ENCODE peak calls at places on chromosomes 12 and 14, in ten cellular contexts. One of them, this sample, is unnamed.
A peak's percentile ranks its signal among the peaks of the same experiment; 100 is the strongest.

GRCh38 chr14:50955373-50956043 is 11.2 kb upstream of the PYGL start:
- DNase-seq in posterior vena cava: peak; percentile 94
- DNase-seq in CD8-positive, alpha-beta memory T cell: no peak
- DNase-seq in GM18507: no peak
- DNase-seq in EH: peak; percentile 98
- DNase-seq in NCI-H1105: peak; percentile 25
- DNase-seq in stromal cell of bone marrow: peak; percentile 88
- DNase-seq in left kidney: peak; percentile 55
- DNase-seq in lung: peak; percentile 54
- DNase-seq in HS-27A: peak; percentile 90
- DNase-seq in this sample: no peak

GRCh38 chr12:38385492-38385864 is 68.9 kb downstream of the ALG10B start:
- DNase-seq in lung: no peak
- DNase-seq in stromal cell of bone marrow: no peak
- DNase-seq in CD8-positive, alpha-beta memory T cell: no peak
- DNase-seq in EH: no peak
- DNase-seq in posterior vena cava: no peak
- DNase-seq in left kidney: no peak
- DNase-seq in NCI-H1105: no peak
- DNase-seq in HS-27A: no peak
- DNase-seq in GM18507: no peak
- DNase-seq in this sample: no peak

GRCh38 chr12:101838628-101839323 is 8.0 kb upstream of the GNPTAB start:
- DNase-seq in HS-27A: no peak
- DNase-seq in posterior vena cava: no peak
- DNase-seq in GM18507: no peak
- DNase-seq in stromal cell of bone marrow: no peak
- DNase-seq in NCI-H1105: no peak
- DNase-seq in lung: no peak
- DNase-seq in EH: no peak
- DNase-seq in CD8-positive, alpha-beta memory T cell: no peak
- DNase-seq in left kidney: no peak
- DNase-seq in this sample: no peak

GRCh38 chr12:107560906-107561285 is 124.7 kb upstream of the PWP1 start:
- DNase-seq in EH: no peak
- DNase-seq in lung: no peak
- DNase-seq in HS-27A: no peak
- DNase-seq in posterior vena cava: no peak
- DNase-seq in CD8-positive, alpha-beta memory T cell: no peak
- DNase-seq in GM18507: no peak
- DNase-seq in stromal cell of bone marrow: no peak
- DNase-seq in NCI-H1105: no peak
- DNase-seq in left kidney: no peak
- DNase-seq in this sample: no peak

GRCh38 chr14:81684696-81685095 is 151.0 kb upstream of the SEL1L start:
- DNase-seq in lung: no peak
- DNase-seq in EH: no peak
- DNase-seq in stromal cell of bone marrow: no peak
- DNase-seq in NCI-H1105: no peak
- DNase-seq in GM18507: no peak
- DNase-seq in left kidney: no peak
- DNase-seq in HS-27A: no peak
- DNase-seq in CD8-positive, alpha-beta memory T cell: no peak
- DNase-seq in posterior vena cava: no peak
- DNase-seq in this sample: no peak

GRCh38 chr12:116130431-116130830 is 147.1 kb downstream of the MED13L start:
- DNase-seq in lung: no peak
- DNase-seq in NCI-H1105: no peak
- DNase-seq in left kidney: no peak
- DNase-seq in EH: peak; percentile 87
- DNase-seq in GM18507: no peak
- DNase-seq in posterior vena cava: no peak
- DNase-seq in CD8-positive, alpha-beta memory T cell: no peak
- DNase-seq in stromal cell of bone marrow: no peak
- DNase-seq in HS-27A: no peak
- DNase-seq in this sample: no peak

GRCh38 chr14:37063467-37064240 is 108.8 kb downstream of the SLC25A21 start:
- DNase-seq in HS-27A: no peak
- DNase-seq in left kidney: no peak
- DNase-seq in lung: no peak
- DNase-seq in CD8-positive, alpha-beta memory T cell: no peak
- DNase-seq in NCI-H1105: no peak
- DNase-seq in stromal cell of bone marrow: no peak
- DNase-seq in posterior vena cava: no peak
- DNase-seq in EH: no peak
- DNase-seq in GM18507: no peak
- DNase-seq in this sample: no peak

GRCh38 chr14:69316449-69317391 is 56.8 kb downstream of the GALNT16 start:
- DNase-seq in posterior vena cava: peak; percentile 87
- DNase-seq in NCI-H1105: no peak
- DNase-seq in lung: peak; percentile 34
- DNase-seq in left kidney: no peak
- DNase-seq in CD8-positive, alpha-beta memory T cell: no peak
- DNase-seq in HS-27A: peak; percentile 96
- DNase-seq in EH: peak; percentile 99
- DNase-seq in stromal cell of bone marrow: peak; percentile 99
- DNase-seq in GM18507: no peak
- DNase-seq in this sample: no peak

GRCh38 chr12:18864900-18865561 is 127.1 kb downstream of the CAPZA3 start:
- DNase-seq in CD8-positive, alpha-beta memory T cell: no peak
- DNase-seq in EH: peak; percentile 77
- DNase-seq in left kidney: peak; percentile 10
- DNase-seq in stromal cell of bone marrow: peak; percentile 57
- DNase-seq in HS-27A: peak; percentile 39
- DNase-seq in GM18507: no peak
- DNase-seq in NCI-H1105: no peak
- DNase-seq in lung: no peak
- DNase-seq in posterior vena cava: no peak
- DNase-seq in this sample: no peak

GRCh38 chr14:99537399-99537798 is 56.2 kb downstream of the CCNK start:
- DNase-seq in EH: peak; percentile 91
- DNase-seq in CD8-positive, alpha-beta memory T cell: no peak
- DNase-seq in stromal cell of bone marrow: no peak
- DNase-seq in HS-27A: peak; percentile 68
- DNase-seq in posterior vena cava: no peak
- DNase-seq in lung: no peak
- DNase-seq in NCI-H1105: no peak
- DNase-seq in left kidney: peak; percentile 39
- DNase-seq in GM18507: no peak
- DNase-seq in this sample: no peak

GRCh38 chr12:97075583-97076268 is 168.7 kb downstream of the NEDD1 start:
- DNase-seq in lung: no peak
- DNase-seq in NCI-H1105: no peak
- DNase-seq in CD8-positive, alpha-beta memory T cell: no peak
- DNase-seq in GM18507: no peak
- DNase-seq in HS-27A: no peak
- DNase-seq in EH: peak; percentile 0
- DNase-seq in posterior vena cava: no peak
- DNase-seq in left kidney: peak; percentile 65
- DNase-seq in stromal cell of bone marrow: no peak
- DNase-seq in this sample: no peak

GRCh38 chr12:41288188-41288811 is 100.2 kb downstream of the PDZRN4 start:
- DNase-seq in posterior vena cava: no peak
- DNase-seq in GM18507: no peak
- DNase-seq in lung: no peak
- DNase-seq in EH: no peak
- DNase-seq in NCI-H1105: peak; percentile 36
- DNase-seq in stromal cell of bone marrow: no peak
- DNase-seq in HS-27A: no peak
- DNase-seq in left kidney: no peak
- DNase-seq in CD8-positive, alpha-beta memory T cell: no peak
- DNase-seq in this sample: no peak

GRCh38 chr14:34710006-34710405 is 4.4 kb downstream of the CFL2 start:
- DNase-seq in left kidney: no peak
- DNase-seq in NCI-H1105: no peak
- DNase-seq in HS-27A: no peak
- DNase-seq in EH: no peak
- DNase-seq in posterior vena cava: no peak
- DNase-seq in GM18507: no peak
- DNase-seq in lung: no peak
- DNase-seq in stromal cell of bone marrow: no peak
- DNase-seq in CD8-positive, alpha-beta memory T cell: no peak
- DNase-seq in this sample: no peak

GRCh38 chr12:42759622-42760273 is 170.2 kb upstream of the PRICKLE1 start:
- DNase-seq in posterior vena cava: peak; percentile 90
- DNase-seq in NCI-H1105: no peak
- DNase-seq in EH: peak; percentile 33
- DNase-seq in stromal cell of bone marrow: peak; percentile 58
- DNase-seq in HS-27A: no peak
- DNase-seq in lung: peak; percentile 59
- DNase-seq in CD8-positive, alpha-beta memory T cell: no peak
- DNase-seq in left kidney: no peak
- DNase-seq in GM18507: no peak
- DNase-seq in this sample: no peak

GRCh38 chr12:96171905-96172304 is 22.3 kb upstream of the ELK3 start:
- DNase-seq in CD8-positive, alpha-beta memory T cell: no peak
- DNase-seq in EH: no peak
- DNase-seq in HS-27A: no peak
- DNase-seq in posterior vena cava: no peak
- DNase-seq in lung: no peak
- DNase-seq in GM18507: no peak
- DNase-seq in stromal cell of bone marrow: no peak
- DNase-seq in NCI-H1105: no peak
- DNase-seq in left kidney: no peak
- DNase-seq in this sample: no peak

GRCh38 chr12:48803693-48804092 is 14.6 kb upstream of the CACNB3 start:
- DNase-seq in left kidney: no peak
- DNase-seq in posterior vena cava: no peak
- DNase-seq in EH: no peak
- DNase-seq in CD8-positive, alpha-beta memory T cell: no peak
- DNase-seq in NCI-H1105: no peak
- DNase-seq in lung: no peak
- DNase-seq in stromal cell of bone marrow: no peak
- DNase-seq in GM18507: no peak
- DNase-seq in HS-27A: no peak
- DNase-seq in this sample: peak; percentile 19